ENCODE peak calls at places on chromosome 15, in nine cellular contexts. D is AG08395; M is hypothalamus; F is glomerular endothelial cell; O is A549; Q is kidney epithelial cell; L is stimulated activated CD8-positive, alpha-beta memory T cell treated with anti-CD3 and anti-CD28 coated beads, Interleukin-15, amount 100 ng/mL, for 1 hour; T is RPMI8226; U is cardiac fibroblast. K is an unnamed sample.

GRCh38 chr15:99424978-99425665 is 140.7 kb upstream of the MEF2A start:
- DNase-seq in M (no peak), F (peak), O (no peak), U (peak), L (peak), D (peak), T (no peak), Q (peak), K (peak)

GRCh38 chr15:27358751-27359434 is 387.9 kb downstream of the GABRG3 start:
- DNase-seq in M (no peak), T (peak), U (peak), O (peak), L (no peak), Q (no peak), F (no peak), D (peak), K (no peak)

GRCh38 chr15:26503998-26504397 is 268.9 kb downstream of the GABRB3 start:
- DNase-seq in F (no peak), T (no peak), U (no peak), O (peak), Q (no peak), D (no peak), M (no peak), L (no peak), K (no peak)

GRCh38 chr15:62352817-62353216 is 187.7 kb upstream of the C2CD4B start:
- DNase-seq in U (no peak), Q (no peak), D (no peak), M (no peak), L (no peak), F (no peak), T (no peak), O (no peak), K (no peak)

GRCh38 chr15:76553564-76553963 is 217.0 kb downstream of the ISL2 start:
- DNase-seq in T (no peak), Q (no peak), O (no peak), L (no peak), D (no peak), U (no peak), M (no peak), F (no peak), K (no peak)

GRCh38 chr15:66298803-66299251 is 5.5 kb downstream of the DIS3L start:
- DNase-seq in T (no peak), M (no peak), L (no peak), Q (no peak), U (no peak), F (no peak), D (peak), O (no peak), K (no peak)

GRCh38 chr15:85500729-85501128 is 120.3 kb downstream of the AKAP13 start:
- DNase-seq in Q (no peak), D (no peak), O (no peak), U (peak), T (no peak), M (no peak), F (no peak), L (no peak), K (no peak)

GRCh38 chr15:38401716-38402115 is 52.2 kb upstream of the FAM98B start:
- DNase-seq in O (no peak), U (no peak), F (no peak), T (no peak), L (no peak), M (no peak), Q (no peak), D (peak), K (peak)

GRCh38 chr15:74383695-74384565 is 16.5 kb upstream of the CYP11A1 start:
- DNase-seq in F (no peak), T (peak), U (no peak), O (peak), L (no peak), M (no peak), Q (no peak), D (no peak), K (peak)

GRCh38 chr15:51770902-51771301 is 19.5 kb downstream of the TMOD2 start:
- DNase-seq in L (no peak), U (no peak), M (no peak), T (no peak), Q (no peak), D (no peak), F (no peak), O (no peak), K (no peak)

GRCh38 chr15:56675930-56676329 is 57.4 kb downstream of the ZNF280D start:
- DNase-seq in O (no peak), L (no peak), U (no peak), T (no peak), Q (no peak), F (no peak), D (no peak), M (no peak), K (no peak)

GRCh38 chr15:63800245-63800644 is 33.5 kb downstream of the HERC1 start:
- DNase-seq in F (no peak), O (no peak), T (no peak), U (no peak), Q (no peak), M (no peak), L (no peak), D (no peak), K (no peak)

GRCh38 chr15:100726426-100727190 is 124.2 kb downstream of the ASB7 start:
- DNase-seq in O (no peak), U (peak), Q (no peak), D (no peak), F (no peak), T (no peak), L (no peak), M (no peak), K (peak)

GRCh38 chr15:32721594-32721993 is 3.8 kb downstream of the GREM1 start:
- DNase-seq in O (no peak), T (no peak), Q (no peak), U (no peak), F (no peak), L (no peak), D (no peak), M (no peak), K (peak)

GRCh38 chr15:40105517-40106202 is 3.0 kb downstream of the BMF start:
- DNase-seq in M (no peak), T (no peak), U (no peak), L (no peak), O (no peak), D (no peak), Q (no peak), F (no peak), K (no peak)

K was measured in ELR.